ENCODE peak calls at places on chromosomes 2 and 18, in four cellular contexts. One of them, this sample, is unnamed.

GRCh38 chr2:187644991-187645390 is 90.8 kb upstream of the TFPI start:
- DNase-seq in GM06990: no peak
- DNase-seq in psoas muscle: no peak
- DNase-seq in AG10803: no peak
- DNase-seq in this sample: peak

GRCh38 chr2:232538671-232539070 is 821 bp upstream of the CHRNG start:
- DNase-seq in GM06990: no peak
- DNase-seq in psoas muscle: peak
- DNase-seq in AG10803: no peak
- DNase-seq in this sample: no peak

GRCh38 chr18:62284637-62285036 is 40.5 kb upstream of the TNFRSF11A start:
- DNase-seq in GM06990: no peak
- DNase-seq in psoas muscle: no peak
- DNase-seq in AG10803: no peak
- DNase-seq in this sample: no peak

GRCh38 chr2:102664439-102665042 is 45.2 kb downstream of the SLC9A2 start:
- DNase-seq in GM06990: peak
- DNase-seq in psoas muscle: no peak
- DNase-seq in AG10803: peak
- DNase-seq in this sample: peak

GRCh38 chr18:657998-658946 is 819 bp downstream of the TYMS start:
- DNase-seq in GM06990: peak
- DNase-seq in psoas muscle: peak
- DNase-seq in AG10803: peak
- DNase-seq in this sample: peak

GRCh38 chr2:176729706-176730569 is 460.7 kb downstream of the MTX2 start:
- DNase-seq in GM06990: no peak
- DNase-seq in psoas muscle: no peak
- DNase-seq in AG10803: peak
- DNase-seq in this sample: peak

GRCh38 chr2:139427164-139427563 is 647.0 kb upstream of the NXPH2 start:
- DNase-seq in GM06990: no peak
- DNase-seq in psoas muscle: no peak
- DNase-seq in AG10803: no peak
- DNase-seq in this sample: no peak

GRCh38 chr18:12657048-12657848 is 659 bp downstream of the SPIRE1 start:
- DNase-seq in GM06990: no peak
- DNase-seq in psoas muscle: peak
- DNase-seq in AG10803: peak
- DNase-seq in this sample: peak

GRCh38 chr2:149119358-149119757 is 80.9 kb downstream of the LYPD6B start:
- DNase-seq in GM06990: no peak
- DNase-seq in psoas muscle: no peak
- DNase-seq in AG10803: no peak
- DNase-seq in this sample: no peak

GRCh38 chr2:38138419-38138818 is 62.5 kb upstream of the CYP1B1 start:
- DNase-seq in GM06990: no peak
- DNase-seq in psoas muscle: no peak
- DNase-seq in AG10803: no peak
- DNase-seq in this sample: no peak

GRCh38 chr2:26584656-26585055 is 56.5 kb downstream of the CIB4 start:
- DNase-seq in GM06990: no peak
- DNase-seq in psoas muscle: no peak
- DNase-seq in AG10803: no peak
- DNase-seq in this sample: no peak

GRCh38 chr2:203811491-203812221 is 55.9 kb upstream of the CTLA4 start:
- DNase-seq in GM06990: no peak
- DNase-seq in psoas muscle: peak
- DNase-seq in AG10803: peak
- DNase-seq in this sample: peak

GRCh38 chr18:61432590-61432989 is 99.4 kb downstream of the CDH20 start:
- DNase-seq in GM06990: no peak
- DNase-seq in psoas muscle: no peak
- DNase-seq in AG10803: no peak
- DNase-seq in this sample: no peak

GRCh38 chr2:230798769-230799399 is 65.9 kb upstream of the ITM2C start:
- DNase-seq in GM06990: no peak
- DNase-seq in psoas muscle: no peak
- DNase-seq in AG10803: peak
- DNase-seq in this sample: peak

GRCh38 chr2:160205511-160205910 is 5.4 kb upstream of the ITGB6 start:
- DNase-seq in GM06990: no peak
- DNase-seq in psoas muscle: peak
- DNase-seq in AG10803: peak
- DNase-seq in this sample: peak

GRCh38 chr2:174623106-174623680 is 25.6 kb upstream of the WIPF1 start:
- DNase-seq in GM06990: no peak
- DNase-seq in psoas muscle: no peak
- DNase-seq in AG10803: peak
- DNase-seq in this sample: no peak

GRCh38 chr2:46805401-46805951 is 110.1 kb downstream of the MCFD2 start:
- DNase-seq in GM06990: no peak
- DNase-seq in psoas muscle: no peak
- DNase-seq in AG10803: no peak
- DNase-seq in this sample: no peak

GRCh38 chr2:165911231-165911630 is 42.3 kb downstream of the TTC21B start:
- DNase-seq in GM06990: no peak
- DNase-seq in psoas muscle: no peak
- DNase-seq in AG10803: peak
- DNase-seq in this sample: peak

GRCh38 chr2:231503777-231504176 is 26.5 kb downstream of the NMUR1 start:
- DNase-seq in GM06990: no peak
- DNase-seq in psoas muscle: no peak
- DNase-seq in AG10803: no peak
- DNase-seq in this sample: no peak

GRCh38 chr2:57546478-57546877 is 500.1 kb upstream of the VRK2 start:
- DNase-seq in GM06990: no peak
- DNase-seq in psoas muscle: no peak
- DNase-seq in AG10803: no peak
- DNase-seq in this sample: no peak

GRCh38 chr2:19244460-19245363 is 113.7 kb downstream of the OSR1 start:
- DNase-seq in GM06990: no peak
- DNase-seq in psoas muscle: no peak
- DNase-seq in AG10803: peak
- DNase-seq in this sample: no peak

GRCh38 chr2:105509271-105510086 is 110.6 kb upstream of the FHL2 start:
- DNase-seq in GM06990: no peak
- DNase-seq in psoas muscle: no peak
- DNase-seq in AG10803: no peak
- DNase-seq in this sample: no peak

GRCh38 chr2:138453815-138454214 is 47.8 kb upstream of the SPOPL start:
- DNase-seq in GM06990: no peak
- DNase-seq in psoas muscle: no peak
- DNase-seq in AG10803: no peak
- DNase-seq in this sample: no peak

GRCh38 chr18:79905389-79905911 is 46.0 kb downstream of the SLC66A2 start:
- DNase-seq in GM06990: no peak
- DNase-seq in psoas muscle: no peak
- DNase-seq in AG10803: peak
- DNase-seq in this sample: peak

GRCh38 chr2:8677646-8678592 is 3.9 kb upstream of the ID2 start:
- DNase-seq in GM06990: peak
- DNase-seq in psoas muscle: no peak
- DNase-seq in AG10803: peak
- DNase-seq in this sample: peak

GRCh38 chr18:47944972-47945843 is 14.7 kb upstream of the SMAD2 start:
- DNase-seq in GM06990: no peak
- DNase-seq in psoas muscle: no peak
- DNase-seq in AG10803: no peak
- DNase-seq in this sample: peak

DNA sequence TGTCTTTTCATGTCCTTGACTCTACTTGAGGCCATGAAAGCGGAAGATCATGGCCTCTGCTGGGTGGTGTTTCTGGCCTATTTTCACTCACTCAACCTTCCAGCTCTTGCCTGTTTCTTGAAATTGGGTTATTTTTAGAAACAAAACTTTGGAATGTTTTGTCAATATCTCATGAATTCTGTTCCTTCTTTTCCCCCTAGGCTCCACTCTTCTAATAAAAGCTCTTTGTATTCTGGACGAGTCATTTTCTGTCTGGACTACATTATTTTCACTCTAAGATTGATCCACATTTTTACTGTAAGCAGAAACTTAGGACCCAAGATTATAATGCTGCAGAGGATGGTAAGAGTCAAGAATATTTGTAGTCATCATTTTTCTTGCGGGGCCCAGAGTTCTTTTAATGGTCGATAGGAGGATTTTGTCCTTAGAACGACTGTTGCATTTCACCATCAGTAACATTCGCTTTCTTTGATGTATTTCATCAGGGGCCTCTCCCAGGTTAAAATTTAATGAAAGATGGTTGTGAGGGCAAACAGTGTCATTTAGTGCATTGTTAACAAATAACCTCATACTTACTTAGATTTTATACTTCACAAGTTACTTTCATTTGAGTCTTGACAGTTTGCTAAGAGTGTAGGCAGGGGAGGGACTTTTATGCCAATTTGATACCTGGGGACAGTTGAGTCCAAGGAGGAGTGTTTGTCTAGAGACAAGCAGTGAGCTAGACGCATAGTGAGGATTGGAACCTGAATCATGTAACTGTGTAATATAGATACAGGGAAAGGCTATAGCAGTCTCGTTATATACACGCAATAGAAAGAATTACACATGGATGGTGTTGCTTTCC is 64.6 kb downstream of the TRPM8 start:
- DNase-seq in GM06990: no peak
- DNase-seq in psoas muscle: no peak
- DNase-seq in AG10803: no peak
- DNase-seq in this sample: no peak
- H3K4me3 ChIP-seq in GM06990: no peak
- H3K4me3 ChIP-seq in psoas muscle: no peak
- H3K4me3 ChIP-seq in AG10803: no peak
- H3K4me3 ChIP-seq in this sample: no peak

DNA sequence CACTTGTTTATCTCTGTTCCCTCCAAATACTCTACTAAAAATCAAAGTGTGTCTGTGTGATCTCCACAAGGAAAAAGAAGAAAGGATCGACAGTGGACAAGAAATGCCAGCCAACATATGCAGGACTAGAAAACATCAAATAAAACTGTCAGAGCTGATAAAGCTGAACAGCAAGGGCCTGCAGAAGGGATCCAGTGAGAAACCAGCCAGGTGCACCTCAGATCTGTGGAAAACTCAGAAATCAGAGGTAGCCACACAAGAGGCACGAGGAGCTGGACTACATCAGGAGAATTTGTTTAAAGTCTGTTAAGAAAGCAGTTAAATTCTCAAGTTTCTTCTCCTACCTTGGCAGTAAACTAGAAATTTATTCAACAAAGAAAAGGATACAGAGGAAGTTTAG is 135.2 kb downstream of the SUCLG1 start:
- DNase-seq in GM06990: no peak
- DNase-seq in psoas muscle: no peak
- DNase-seq in AG10803: no peak
- DNase-seq in this sample: no peak
- TF ChIP-seq CTCF in GM06990: no peak
- TF ChIP-seq CTCF in psoas muscle: no peak
- TF ChIP-seq CTCF in AG10803: no peak
- TF ChIP-seq CTCF in this sample: no peak

GRCh38 chr18:59268127-59268721 is 5.0 kb downstream of the RAX start:
- DNase-seq in GM06990: no peak
- DNase-seq in psoas muscle: no peak
- DNase-seq in AG10803: no peak
- DNase-seq in this sample: no peak
- H3K4me3 ChIP-seq in GM06990: no peak
- H3K4me3 ChIP-seq in psoas muscle: no peak
- H3K4me3 ChIP-seq in AG10803: no peak
- H3K4me3 ChIP-seq in this sample: no peak

GRCh38 chr18:23587220-23587642 is 925 bp upstream of the NPC1 start:
- DNase-seq in GM06990: no peak
- DNase-seq in psoas muscle: no peak
- DNase-seq in AG10803: no peak
- DNase-seq in this sample: no peak
- TF ChIP-seq CTCF in GM06990: no peak
- TF ChIP-seq CTCF in psoas muscle: no peak
- TF ChIP-seq CTCF in AG10803: no peak
- TF ChIP-seq CTCF in this sample: no peak

GRCh38 chr2:21658269-21658668 is 534.5 kb downstream of the TDRD15 start:
- DNase-seq in GM06990: no peak
- DNase-seq in psoas muscle: no peak
- DNase-seq in AG10803: no peak
- DNase-seq in this sample: no peak
- H3K4me3 ChIP-seq in GM06990: no peak
- H3K4me3 ChIP-seq in psoas muscle: no peak
- H3K4me3 ChIP-seq in AG10803: no peak
- H3K4me3 ChIP-seq in this sample: no peak

DNA sequence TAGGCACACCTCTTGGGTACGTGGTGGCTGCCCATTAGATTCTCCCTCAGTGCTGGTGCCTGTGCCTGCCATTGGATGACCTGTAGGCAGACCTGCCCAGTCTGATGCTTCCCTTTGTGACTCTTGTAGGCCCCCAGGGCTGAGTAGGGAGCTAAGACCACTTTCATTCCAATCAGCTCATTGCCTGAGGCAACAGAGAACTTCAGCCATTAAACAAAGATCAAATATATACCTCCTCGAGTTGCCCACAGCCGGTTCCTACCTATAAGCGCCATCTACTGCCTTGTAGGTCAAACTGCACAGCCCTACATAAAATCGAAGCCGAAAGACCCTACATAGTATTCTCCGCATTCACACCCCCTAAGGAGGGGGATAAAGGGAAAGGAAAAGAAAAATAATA is 184.6 kb downstream of the ETAA1 start:
- DNase-seq in GM06990: no peak
- DNase-seq in psoas muscle: no peak
- DNase-seq in AG10803: no peak
- DNase-seq in this sample: no peak
- TF ChIP-seq CTCF in GM06990: peak
- TF ChIP-seq CTCF in psoas muscle: no peak
- TF ChIP-seq CTCF in AG10803: no peak
- TF ChIP-seq CTCF in this sample: peak

GRCh38 chr18:74498712-74499629 is 2.8 kb downstream of the CNDP2 start:
- DNase-seq in GM06990: peak
- DNase-seq in psoas muscle: no peak
- DNase-seq in AG10803: peak
- DNase-seq in this sample: peak

GRCh38 chr18:74497778-74498177 is 1.6 kb downstream of the CNDP2 start:
- DNase-seq in GM06990: no peak
- DNase-seq in psoas muscle: no peak
- DNase-seq in AG10803: peak
- DNase-seq in this sample: no peak

GRCh38 chr18:74495581-74496507 is at the start of gene CNDP2:
- DNase-seq in GM06990: peak
- DNase-seq in psoas muscle: peak
- DNase-seq in AG10803: peak
- DNase-seq in this sample: peak

GRCh38 chr18:74496508-74497307 is 545 bp downstream of the CNDP2 start:
- DNase-seq in GM06990: no peak
- DNase-seq in psoas muscle: peak
- DNase-seq in AG10803: peak
- DNase-seq in this sample: peak

DNA sequence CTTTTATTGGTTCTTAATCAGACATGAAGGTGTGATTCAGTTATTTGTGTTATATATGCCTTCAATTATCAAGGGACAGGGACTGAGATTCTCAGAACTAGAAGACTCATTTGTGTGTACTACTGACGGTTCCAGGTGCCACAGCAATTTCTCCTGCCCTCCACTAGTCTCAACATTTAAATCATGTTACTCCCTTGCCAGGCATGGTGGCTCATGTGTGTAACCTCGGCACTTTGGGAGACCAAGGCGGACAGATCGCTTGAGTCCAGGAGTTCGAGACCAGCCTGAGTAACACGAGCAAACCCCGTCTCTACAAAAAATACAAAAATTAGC is 1.1 kb downstream of the CNDP2 start:
- DNase-seq in GM06990: no peak
- DNase-seq in psoas muscle: no peak
- DNase-seq in AG10803: no peak
- DNase-seq in this sample: no peak
- H3K4me3 ChIP-seq in GM06990: peak
- H3K4me3 ChIP-seq in psoas muscle: peak
- H3K4me3 ChIP-seq in AG10803: peak
- H3K4me3 ChIP-seq in this sample: peak